ENCODE peak calls at places on chromosomes 3 and 15, in six cellular contexts. J is caudate nucleus, E is H9, P is IMR-90, Q is memory B cell, W is AG09309. Y is an unnamed sample.

GRCh38 chr3:128767351-128767750 is 41.4 kb downstream of the RAB7A start:
- DNase-seq in E (no peak), W (no peak), Q (no peak), J (no peak), P (no peak), Y (no peak)

GRCh38 chr3:79086514-79086913 is 681.3 kb downstream of the ROBO1 start:
- DNase-seq in P (peak; percentile 63), Q (no peak), W (peak; percentile 25), J (peak; percentile 8), E (peak; percentile 43), Y (peak; percentile 21)

GRCh38 chr15:77034620-77035467 is 36.1 kb downstream of the TSPAN3 start:
- DNase-seq in W (no peak), J (no peak), Q (peak; percentile 33), P (no peak), E (peak; percentile 58), Y (no peak)

GRCh38 chr3:150225986-150226385 is 182.1 kb upstream of the TSC22D2 start:
- DNase-seq in J (no peak), W (no peak), P (no peak), Q (no peak), E (no peak), Y (no peak)

GRCh38 chr3:100005670-100006393 is 108.5 kb downstream of the FILIP1L start:
- DNase-seq in P (peak; percentile 49), E (no peak), Q (no peak), W (no peak), J (no peak), Y (no peak)

GRCh38 chr3:40851836-40852235 is 327.1 kb downstream of the ZNF621 start:
- DNase-seq in E (no peak), J (no peak), Q (no peak), W (no peak), P (no peak), Y (no peak)

GRCh38 chr15:48090115-48090514 is 30.7 kb upstream of the SLC24A5 start:
- DNase-seq in Q (no peak), E (no peak), W (no peak), J (no peak), P (no peak), Y (no peak)

GRCh38 chr3:188649521-188649920 is 495.6 kb downstream of the LPP start:
- DNase-seq in E (no peak), P (peak; percentile 78), Q (no peak), W (no peak), J (no peak), Y (no peak)

GRCh38 chr3:128006471-128007424 is 45.5 kb upstream of the SEC61A1 start:
- DNase-seq in E (peak; percentile 76), J (no peak), Q (no peak), P (no peak), W (no peak), Y (no peak)

GRCh38 chr15:73078722-73079121 is 26.5 kb downstream of the NEO1 start:
- DNase-seq in J (no peak), E (no peak), W (peak; percentile 91), Q (no peak), P (peak; percentile 90), Y (no peak)

GRCh38 chr3:110932515-110933095 is 139.0 kb upstream of the NECTIN3 start:
- DNase-seq in Q (no peak), P (peak; percentile 16), E (no peak), W (no peak), J (no peak), Y (peak; percentile 22)

GRCh38 chr3:152258448-152259302 is 10.1 kb upstream of the MBNL1 start:
- DNase-seq in P (peak; percentile 95), Q (no peak), J (no peak), W (peak; percentile 98), E (no peak), Y (no peak)

GRCh38 chr15:49223536-49224274 is 53.7 kb downstream of the GALK2 start:
- DNase-seq in E (no peak), J (no peak), Q (no peak), P (no peak), W (no peak), Y (peak; percentile 14)

GRCh38 chr3:177597325-177598109 is 400.2 kb upstream of the TBL1XR1 start:
- DNase-seq in J (no peak), Q (peak; percentile 7), E (no peak), W (peak; percentile 79), P (peak; percentile 75), Y (no peak)

Y was measured in DMS 273 treated with DMSO at 0.1 percent for 48 hours.